ENCODE peak calls at places on chromosomes 13 and 19, in nine cellular contexts. Q, D, R, L, G, M, Z, H and W are unnamed samples.

GRCh38 chr13:34347784-34348573 is 530.0 kb downstream of the RFC3 start:
- DNase-seq in D (peak), L (no peak), Q (no peak), H (no peak), M (no peak), Z (no peak), G (no peak), R (no peak), W (no peak)

GRCh38 chr19:33240181-33240771 is 14.6 kb upstream of the SLC7A10 start:
- DNase-seq in D (no peak), L (no peak), Q (no peak), Z (no peak), H (no peak), R (no peak), M (no peak), G (no peak), W (no peak)

GRCh38 chr19:38049105-38049649 is 142.2 kb downstream of the SIPA1L3 start:
- DNase-seq in D (no peak), Q (no peak), H (no peak), G (peak), M (peak), Z (peak), L (peak), R (peak), W (peak)

GRCh38 chr13:42038661-42039456 is 9.6 kb upstream of the DGKH start:
- DNase-seq in Q (no peak), L (no peak), R (peak), Z (no peak), G (no peak), H (no peak), D (no peak), M (peak), W (no peak)

GRCh38 chr19:17070912-17071311 is 4.3 kb downstream of the HAUS8 start:
- DNase-seq in Q (no peak), G (no peak), L (no peak), D (no peak), H (no peak), Z (no peak), R (no peak), M (no peak), W (no peak)

GRCh38 chr13:97505022-97505421 is 71.1 kb downstream of the RAP2A start:
- DNase-seq in Q (no peak), L (no peak), M (no peak), G (no peak), D (no peak), H (no peak), Z (no peak), R (no peak), W (no peak)

GRCh38 chr13:97496511-97496910 is 62.5 kb downstream of the RAP2A start:
- DNase-seq in L (no peak), R (no peak), M (no peak), Q (no peak), D (no peak), G (no peak), Z (no peak), H (no peak), W (no peak)

GRCh38 chr19:17460372-17461230 is at the start of gene NXNL1:
- DNase-seq in L (no peak), D (no peak), H (no peak), Z (no peak), R (no peak), G (no peak), M (no peak), Q (no peak), W (no peak)

GRCh38 chr13:30216111-30216510 is 91.2 kb downstream of the KATNAL1 start:
- DNase-seq in D (no peak), R (no peak), M (peak), Z (no peak), G (no peak), Q (no peak), H (no peak), L (no peak), W (no peak)